ENCODE peak calls at places on chromosomes 13 and 19, in ten cellular contexts. S, A, G, X, V, D, L, E, I and H are unnamed samples. For H3K36me3, the result is how much of the 10 kb centered on the place peaks cover.

GRCh38 chr13:76016799-76017198 is 380.7 kb downstream of the LMO7 start:
- DNase-seq in S (peak), A (peak), G (peak), X (no peak), V (peak), D (peak), L (no peak), E (no peak), I (peak), H (peak)

GRCh38 chr19:42553292-42554045 is 25.2 kb upstream of the CEACAM1 start:
- DNase-seq in S (no peak), A (peak), G (no peak), X (peak), V (no peak), D (no peak), L (peak), E (peak), I (no peak), H (no peak)

GRCh38 chr19:46714523-46715106 is 2.3 kb downstream of the PRKD2 start:
- DNase-seq in S (no peak), A (no peak), G (peak), X (no peak), V (no peak), D (no peak), L (peak), E (no peak), I (no peak), H (no peak)

GRCh38 chr13:102854675-102855074 is 8.8 kb downstream of the ERCC5 start:
- DNase-seq in S (no peak), A (no peak), G (no peak), X (no peak), V (no peak), D (no peak), L (no peak), E (no peak), I (no peak), H (no peak)

GRCh38 chr19:2561895-2562294 is 86.0 kb downstream of the GADD45B start:
- DNase-seq in S (no peak), A (peak), G (peak), X (no peak), V (no peak), D (no peak), L (no peak), E (peak), I (no peak), H (no peak)

GRCh38 chr19:11577451-11578341 is at the start of gene ACP5:
- DNase-seq in S (peak), A (no peak), G (peak), X (no peak), V (no peak), D (no peak), L (no peak), E (no peak), I (peak), H (no peak)

GRCh38 chr19:50501568-50502475 is 9.2 kb downstream of the JOSD2 start:
- DNase-seq in S (no peak), A (no peak), G (no peak), X (peak), V (no peak), D (no peak), L (no peak), E (peak), I (no peak), H (peak)

GRCh38 chr19:33193864-33194362 is at the start of gene LRP3:
- DNase-seq in S (peak), A (peak), G (no peak), X (peak), V (peak), D (peak), L (no peak), E (peak), I (peak), H (peak)

GRCh38 chr13:60654405-60654804 is 257.4 kb downstream of the TDRD3 start:
- DNase-seq in S (peak), A (peak), G (no peak), X (peak), V (peak), D (no peak), L (no peak), E (no peak), I (no peak), H (peak)

GRCh38 chr19:2546128-2547032 is 70.5 kb downstream of the GADD45B start:
- DNase-seq in S (no peak), A (peak), G (no peak), X (peak), V (peak), D (peak), L (no peak), E (peak), I (peak), H (peak)

GRCh38 chr13:49216334-49216733 is 3.8 kb upstream of the MLNR start:
- DNase-seq in S (no peak), A (no peak), G (no peak), X (no peak), V (no peak), D (no peak), L (no peak), E (no peak), I (no peak), H (no peak)

GRCh38 chr13:45393941-45394570 is 24.1 kb downstream of the SLC25A30 start:
- DNase-seq in S (peak), A (no peak), G (peak), X (no peak), V (peak), D (peak), L (peak), E (no peak), I (no peak), H (no peak)

GRCh38 chr13:32911506-32911905 is 104.7 kb upstream of the KL start:
- DNase-seq in S (peak), A (no peak), G (peak), X (no peak), V (peak), D (no peak), L (no peak), E (no peak), I (no peak), H (no peak)

GRCh38 chr19:2922987-2923386 is 21.8 kb downstream of the ZNF77 start:
- DNase-seq in S (peak), A (no peak), G (no peak), X (no peak), V (peak), D (no peak), L (no peak), E (no peak), I (no peak), H (no peak)

GRCh38 chr13:40585911-40586471 is 80.5 kb downstream of the FOXO1 start:
- DNase-seq in S (no peak), A (no peak), G (no peak), X (no peak), V (peak), D (no peak), L (peak), E (no peak), I (no peak), H (no peak)

GRCh38 chr13:80113714-80114454 is 227.0 kb downstream of the SPRY2 start:
- DNase-seq in S (no peak), A (no peak), G (no peak), X (no peak), V (no peak), D (no peak), L (no peak), E (no peak), I (no peak), H (no peak)

GRCh38 chr13:40082644-40083043 is 427.2 kb downstream of the COG6 start:
- DNase-seq in S (no peak), A (peak), G (no peak), X (no peak), V (no peak), D (no peak), L (no peak), E (no peak), I (no peak), H (no peak)

GRCh38 chr19:45234089-45234869 is 10.9 kb downstream of the EXOC3L2 start:
- DNase-seq in S (no peak), A (no peak), G (no peak), X (no peak), V (peak), D (no peak), L (no peak), E (no peak), I (no peak), H (no peak)

GRCh38 chr19:38039966-38040365 is 133.0 kb downstream of the SIPA1L3 start:
- DNase-seq in S (no peak), A (no peak), G (no peak), X (no peak), V (no peak), D (no peak), L (no peak), E (no peak), I (no peak), H (no peak)
- H3K36me3 ChIP-seq in S (under half), A (under half), G (under half), X (under half), V (under half), D (under half), L (under half), E (under half), I (under half), H (under half)

GRCh38 chr19:16066611-16067104 is 9.6 kb upstream of the TPM4 start:
- DNase-seq in S (peak), A (peak), G (peak), X (no peak), V (no peak), D (peak), L (peak), E (no peak), I (no peak), H (no peak)
- TF ChIP-seq CTCF in S (peak), A (peak), G (peak), X (peak), V (no peak), D (peak), L (peak), E (no peak), I (peak), H (no peak)

GRCh38 chr13:113537205-113537604 is 46.7 kb upstream of the DCUN1D2 start:
- DNase-seq in S (no peak), A (no peak), G (no peak), X (no peak), V (no peak), D (no peak), L (no peak), E (no peak), I (peak), H (no peak)
- H3K36me3 ChIP-seq in S (under half), A (under half), G (under half), X (under half), V (under half), D (under half), L (under half), E (half or more), I (under half), H (under half)

GRCh38 chr19:29668746-29669609 is 3.7 kb downstream of the PLEKHF1 start:
- DNase-seq in S (no peak), A (peak), G (no peak), X (no peak), V (no peak), D (no peak), L (no peak), E (peak), I (peak), H (no peak)
- TF ChIP-seq CTCF in S (peak), A (no peak), G (peak), X (no peak), V (peak), D (no peak), L (no peak), E (no peak), I (peak), H (no peak)

DNA sequence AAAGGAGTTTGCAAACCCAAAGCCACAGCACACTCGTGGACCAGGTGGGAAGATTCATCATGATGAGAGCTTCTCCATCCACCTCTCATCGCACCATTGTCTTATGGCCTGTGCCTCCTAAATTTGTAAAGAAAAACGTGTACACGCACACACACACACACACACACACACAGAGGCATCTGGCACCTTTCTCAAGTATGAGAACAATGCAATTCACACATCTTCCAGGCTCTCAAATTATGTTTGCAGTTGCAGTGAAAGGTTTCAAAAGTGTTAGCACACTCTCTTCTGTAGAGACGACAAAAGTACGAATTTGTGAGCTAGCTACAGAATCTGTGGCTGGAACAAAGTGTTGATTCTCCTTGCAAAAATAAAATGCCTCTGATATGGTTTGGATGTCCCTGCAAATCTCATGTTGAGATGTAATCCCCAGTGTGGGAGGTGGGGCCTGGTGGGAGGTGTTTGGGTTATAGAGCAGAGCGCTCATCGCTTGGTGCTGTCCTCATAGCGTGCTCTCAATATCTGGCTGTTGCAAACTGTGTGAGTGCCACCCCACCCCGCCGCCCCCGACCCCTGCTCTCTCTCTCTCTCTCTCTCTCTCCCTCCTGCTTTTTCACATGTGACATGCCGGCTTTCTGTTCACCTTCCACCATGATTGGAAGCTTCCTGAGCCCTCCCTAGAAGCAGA is 21.8 kb upstream of the RAB20 start:
- DNase-seq in S (no peak), A (no peak), G (no peak), X (no peak), V (no peak), D (no peak), L (no peak), E (no peak), I (no peak), H (no peak)
- H3K36me3 ChIP-seq in S (under half), A (under half), G (under half), X (under half), V (under half), D (under half), L (under half), E (under half), I (under half), H (under half)

DNA sequence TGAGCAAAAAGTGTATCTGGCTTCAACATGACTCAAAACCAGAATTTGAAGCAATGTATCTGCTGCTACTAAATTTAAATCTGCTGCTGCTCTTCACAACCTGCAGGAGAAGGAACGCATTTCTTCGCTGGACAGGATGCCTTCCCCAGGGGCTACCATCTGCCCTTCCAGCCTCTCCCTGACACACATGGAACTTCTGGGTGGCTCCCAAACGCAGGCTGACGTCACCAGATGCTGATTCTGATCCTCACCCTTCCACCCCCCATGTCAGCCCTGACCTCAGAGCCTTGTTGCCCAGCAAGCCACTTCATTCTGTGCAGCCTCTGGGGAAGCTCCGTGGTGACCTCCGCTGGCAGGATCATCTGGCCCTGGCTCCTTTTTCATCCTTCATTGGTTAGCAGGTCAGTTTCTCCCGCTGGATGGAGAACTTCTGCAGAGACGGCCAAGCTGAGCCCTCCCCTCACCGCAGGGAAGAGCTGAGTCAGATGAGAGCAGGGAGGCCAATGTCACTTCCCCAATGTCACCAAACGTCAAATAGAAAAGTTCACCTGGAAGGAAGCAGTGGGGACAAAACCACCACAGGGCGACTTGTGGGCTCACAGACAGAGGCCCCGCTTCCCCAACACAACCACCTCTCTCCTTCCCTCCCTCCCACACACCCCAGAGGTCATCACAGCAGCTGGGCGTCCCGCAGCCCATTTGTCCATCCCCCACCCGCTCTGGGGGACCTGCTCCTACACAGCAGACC is 14.0 kb upstream of the RAB20 start:
- DNase-seq in S (no peak), A (peak), G (no peak), X (peak), V (no peak), D (no peak), L (peak), E (no peak), I (peak), H (no peak)
- TF ChIP-seq CTCF in S (no peak), A (no peak), G (no peak), X (peak), V (no peak), D (no peak), L (no peak), E (no peak), I (no peak), H (no peak)

GRCh38 chr19:23999821-24000610 is 85.3 kb downstream of the ZNF726 start:
- DNase-seq in S (no peak), A (no peak), G (no peak), X (no peak), V (no peak), D (no peak), L (peak), E (no peak), I (no peak), H (no peak)

GRCh38 chr19:24003537-24003936 is 83.5 kb upstream of the ZNF254 start:
- DNase-seq in S (no peak), A (no peak), G (no peak), X (no peak), V (no peak), D (no peak), L (no peak), E (no peak), I (no peak), H (no peak)

GRCh38 chr19:23998568-23998967 is 83.9 kb downstream of the ZNF726 start:
- DNase-seq in S (no peak), A (no peak), G (no peak), X (no peak), V (no peak), D (no peak), L (no peak), E (no peak), I (no peak), H (no peak)

GRCh38 chr19:24002256-24002945 is 84.6 kb upstream of the ZNF254 start:
- DNase-seq in S (no peak), A (no peak), G (no peak), X (no peak), V (no peak), D (no peak), L (no peak), E (no peak), I (no peak), H (no peak)

DNA sequence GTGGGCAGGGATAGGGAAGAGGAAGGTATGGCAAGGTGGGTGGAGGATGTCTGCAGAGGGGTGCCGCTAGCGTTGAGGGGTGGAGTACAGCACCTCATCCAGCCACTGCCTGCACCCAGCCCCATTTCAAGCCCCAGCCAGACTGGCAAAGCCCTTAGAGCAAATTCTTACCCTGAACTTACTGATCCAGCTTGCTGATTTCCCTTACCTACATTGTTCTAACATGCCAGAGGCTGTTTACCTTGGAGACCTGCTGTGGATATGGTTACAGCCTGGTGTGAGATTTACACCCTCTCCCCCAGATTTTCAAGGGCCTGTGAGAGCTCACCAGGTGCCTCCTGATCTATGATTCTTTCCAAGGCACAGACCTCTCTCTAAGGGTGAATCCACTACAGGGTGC is 86.0 kb downstream of the ZNF726 start:
- DNase-seq in S (no peak), A (no peak), G (no peak), X (no peak), V (no peak), D (no peak), L (peak), E (no peak), I (no peak), H (no peak)
- H3K36me3 ChIP-seq in S (under half), A (under half), G (under half), X (under half), V (under half), D (under half), L (under half), E (under half), I (under half), H (under half)